ENCODE peak calls at places on chromosomes 13 and 19, in six cellular contexts. Q, W, X, U, R and O are unnamed samples.

GRCh38 chr13:99380921-99381645 is 73.9 kb upstream of the GPR183 start:
- DNase-seq in Q (no peak), W (peak), X (no peak), U (no peak), R (no peak), O (no peak)

GRCh38 chr13:93338906-93339305 is 112.3 kb downstream of the GPC6 start:
- DNase-seq in Q (no peak), W (peak), X (no peak), U (peak), R (no peak), O (no peak)

GRCh38 chr13:27924529-27925141 is 4.8 kb downstream of the PDX1 start:
- DNase-seq in Q (no peak), W (no peak), X (no peak), U (no peak), R (no peak), O (no peak)

GRCh38 chr19:12952488-12953455 is 4.3 kb downstream of the GADD45GIP1 start:
- DNase-seq in Q (peak), W (peak), X (no peak), U (peak), R (no peak), O (no peak)

GRCh38 chr19:33226550-33227241 is 1.0 kb upstream of the SLC7A10 start:
- DNase-seq in Q (no peak), W (peak), X (no peak), U (no peak), R (no peak), O (peak)

GRCh38 chr13:94967183-94968039 is 255.1 kb upstream of the SOX21 start:
- DNase-seq in Q (no peak), W (peak), X (no peak), U (no peak), R (no peak), O (no peak)

GRCh38 chr19:45097776-45098520 is 5.0 kb downstream of the PPP1R37 start:
- DNase-seq in Q (peak), W (peak), X (peak), U (peak), R (no peak), O (no peak)

GRCh38 chr19:13029893-13030292 is 34.6 kb downstream of the NFIX start:
- DNase-seq in Q (no peak), W (no peak), X (no peak), U (no peak), R (no peak), O (peak)

GRCh38 chr19:40464059-40465024 is 1.2 kb downstream of the BLVRB start:
- DNase-seq in Q (peak), W (peak), X (peak), U (peak), R (peak), O (peak)

GRCh38 chr19:54138777-54139256 is 1.3 kb downstream of the CNOT3 start:
- DNase-seq in Q (no peak), W (no peak), X (no peak), U (no peak), R (no peak), O (no peak)

GRCh38 chr19:39199025-39199424 is 2.3 kb downstream of the NCCRP1 start:
- DNase-seq in Q (peak), W (peak), X (no peak), U (no peak), R (no peak), O (no peak)

GRCh38 chr19:17944301-17944700 is 11.5 kb downstream of the CCDC124 start:
- DNase-seq in Q (peak), W (peak), X (peak), U (peak), R (no peak), O (no peak)

GRCh38 chr19:30479657-30480056 is 107.5 kb downstream of the ZNF536 start:
- DNase-seq in Q (no peak), W (no peak), X (no peak), U (no peak), R (no peak), O (no peak)

GRCh38 chr19:1355974-1356865 is 27.5 kb upstream of the NDUFS7 start:
- DNase-seq in Q (no peak), W (peak), X (peak), U (no peak), R (no peak), O (peak)

GRCh38 chr19:17311455-17312248 is 2.3 kb downstream of the DDA1 start:
- DNase-seq in Q (no peak), W (peak), X (no peak), U (peak), R (no peak), O (no peak)

GRCh38 chr19:39093761-39094160 is 9.6 kb downstream of the ACP7 start:
- DNase-seq in Q (no peak), W (peak), X (peak), U (peak), R (no peak), O (no peak)

GRCh38 chr13:36190771-36191170 is 23.6 kb downstream of the SOHLH2 start:
- DNase-seq in Q (no peak), W (peak), X (no peak), U (no peak), R (no peak), O (no peak)

GRCh38 chr19:45074744-45075143 is 1.5 kb downstream of the ZNF296 start:
- DNase-seq in Q (no peak), W (no peak), X (no peak), U (no peak), R (no peak), O (no peak)

GRCh38 chr13:30844548-30845296 is 61.3 kb upstream of the MEDAG start:
- DNase-seq in Q (no peak), W (no peak), X (no peak), U (no peak), R (no peak), O (no peak)

GRCh38 chr19:5973867-5974635 is 3.9 kb downstream of the RANBP3 start:
- DNase-seq in Q (no peak), W (no peak), X (no peak), U (peak), R (no peak), O (no peak)

GRCh38 chr19:50315773-50316448 is 13.3 kb downstream of the KCNC3 start:
- DNase-seq in Q (no peak), W (no peak), X (no peak), U (no peak), R (no peak), O (no peak)

GRCh38 chr13:95298971-95299627 is 2.2 kb downstream of the ABCC4 start:
- DNase-seq in Q (no peak), W (peak), X (no peak), U (peak), R (no peak), O (no peak)

GRCh38 chr19:17021793-17022590 is 4.6 kb downstream of the CPAMD8 start:
- DNase-seq in Q (no peak), W (no peak), X (peak), U (peak), R (no peak), O (no peak)

GRCh38 chr19:53158119-53158656 is 665 bp downstream of the ZNF347 start:
- DNase-seq in Q (peak), W (peak), X (peak), U (no peak), R (no peak), O (peak)

GRCh38 chr19:35860818-35861639 is 4.3 kb downstream of the KIRREL2 start:
- DNase-seq in Q (no peak), W (no peak), X (no peak), U (no peak), R (no peak), O (no peak)

GRCh38 chr13:47893527-47893926 is 107.5 kb downstream of the SUCLA2 start:
- DNase-seq in Q (no peak), W (no peak), X (no peak), U (no peak), R (no peak), O (no peak)

GRCh38 chr19:51246153-51246552 is 4.7 kb upstream of the SIGLECL1 start:
- DNase-seq in Q (no peak), W (no peak), X (no peak), U (no peak), R (no peak), O (no peak)

GRCh38 chr13:112391747-112392146 is 15.6 kb downstream of the SPACA7 start:
- DNase-seq in Q (no peak), W (no peak), X (no peak), U (no peak), R (no peak), O (no peak)